ENCODE peak calls at places on chromosomes 7 and 10, in ten cellular contexts. Z, I, A, O, J, E, K, S, X and N are unnamed samples.

GRCh38 chr7:83040454-83040853 is 122.2 kb downstream of the PCLO start:
- DNase-seq in Z (no peak), I (no peak), A (no peak), O (no peak), J (no peak), E (no peak), K (no peak), S (no peak), X (peak; percentile 17), N (no peak)

GRCh38 chr10:15254808-15255655 is 86.5 kb upstream of the NMT2 start:
- DNase-seq in Z (no peak), I (no peak), A (no peak), O (no peak), J (no peak), E (no peak), K (no peak), S (peak; percentile 54), X (peak; percentile 52), N (no peak)

GRCh38 chr7:117127585-117128168 is 174.4 kb downstream of the ST7 start:
- DNase-seq in Z (no peak), I (no peak), A (no peak), O (peak; percentile 47), J (no peak), E (peak; percentile 23), K (peak; percentile 77), S (no peak), X (peak; percentile 68), N (peak; percentile 28)

GRCh38 chr7:28041508-28042314 is 138.9 kb downstream of the JAZF1 start:
- DNase-seq in Z (no peak), I (no peak), A (no peak), O (no peak), J (no peak), E (no peak), K (no peak), S (no peak), X (no peak), N (peak; percentile 37)

GRCh38 chr10:91590904-91591791 is 41.7 kb downstream of the PPP1R3C start:
- DNase-seq in Z (no peak), I (no peak), A (no peak), O (no peak), J (no peak), E (no peak), K (peak; percentile 78), S (no peak), X (no peak), N (no peak)

GRCh38 chr10:116961305-116962251 is 43.4 kb downstream of the SHTN1 start:
- DNase-seq in Z (no peak), I (no peak), A (no peak), O (no peak), J (no peak), E (no peak), K (no peak), S (no peak), X (no peak), N (no peak)

GRCh38 chr7:87598234-87599009 is 2.3 kb downstream of the ABCB1 start:
- DNase-seq in Z (no peak), I (no peak), A (no peak), O (no peak), J (no peak), E (no peak), K (no peak), S (no peak), X (no peak), N (no peak)

GRCh38 chr10:97547889-97548485 is 24.6 kb upstream of the ANKRD2 start:
- DNase-seq in Z (no peak), I (no peak), A (no peak), O (no peak), J (no peak), E (no peak), K (no peak), S (no peak), X (no peak), N (no peak)

GRCh38 chr10:48609899-48610584 is 5.2 kb upstream of the ARHGAP22 start:
- DNase-seq in Z (no peak), I (peak; percentile 54), A (peak; percentile 31), O (no peak), J (no peak), E (peak; percentile 63), K (no peak), S (no peak), X (no peak), N (no peak)

GRCh38 chr7:134936893-134937520 is 49.3 kb upstream of the AGBL3 start:
- DNase-seq in Z (no peak), I (no peak), A (no peak), O (no peak), J (no peak), E (no peak), K (no peak), S (no peak), X (peak; percentile 9), N (no peak)

GRCh38 chr10:67657775-67658174 is 38.2 kb downstream of the CTNNA3 start:
- DNase-seq in Z (no peak), I (no peak), A (peak; percentile 49), O (no peak), J (no peak), E (no peak), K (no peak), S (no peak), X (peak; percentile 55), N (no peak)

GRCh38 chr7:157552295-157552993 is 215.6 kb downstream of the DNAJB6 start:
- DNase-seq in Z (no peak), I (no peak), A (no peak), O (no peak), J (peak; percentile 34), E (no peak), K (no peak), S (peak; percentile 54), X (no peak), N (no peak)

GRCh38 chr7:113394856-113395255 is 276.5 kb upstream of the SMIM30 start:
- DNase-seq in Z (no peak), I (no peak), A (peak; percentile 66), O (no peak), J (no peak), E (no peak), K (no peak), S (no peak), X (peak; percentile 82), N (no peak)

GRCh38 chr10:80544316-80544953 is 6.7 kb downstream of the SH2D4B start:
- DNase-seq in Z (no peak), I (peak; percentile 60), A (peak; percentile 33), O (no peak), J (no peak), E (no peak), K (no peak), S (no peak), X (no peak), N (no peak)

GRCh38 chr10:95861401-95861800 is 46.4 kb upstream of the CC2D2B start:
- DNase-seq in Z (no peak), I (no peak), A (no peak), O (no peak), J (no peak), E (no peak), K (no peak), S (no peak), X (no peak), N (no peak)

GRCh38 chr10:95866448-95866842 is 41.3 kb upstream of the CC2D2B start:
- DNase-seq in Z (no peak), I (no peak), A (no peak), O (no peak), J (no peak), E (no peak), K (no peak), S (no peak), X (no peak), N (no peak)

GRCh38 chr10:95867866-95868265 is 39.9 kb upstream of the CC2D2B start:
- DNase-seq in Z (no peak), I (no peak), A (no peak), O (no peak), J (no peak), E (no peak), K (no peak), S (no peak), X (no peak), N (no peak)

GRCh38 chr10:95865814-95866447 is 41.8 kb upstream of the CC2D2B start:
- DNase-seq in Z (no peak), I (no peak), A (no peak), O (no peak), J (no peak), E (no peak), K (no peak), S (no peak), X (no peak), N (no peak)

GRCh38 chr10:95864906-95865813 is 42.6 kb upstream of the CC2D2B start:
- DNase-seq in Z (peak; percentile 78), I (no peak), A (no peak), O (no peak), J (no peak), E (peak; percentile 42), K (no peak), S (no peak), X (peak; percentile 82), N (peak; percentile 48)
- TF ChIP-seq POLR2AphosphoS5 in Z (no peak), I (no peak), A (no peak), O (no peak), J (no peak), E (no peak), K (no peak), S (no peak), X (no peak), N (no peak)

DNA sequence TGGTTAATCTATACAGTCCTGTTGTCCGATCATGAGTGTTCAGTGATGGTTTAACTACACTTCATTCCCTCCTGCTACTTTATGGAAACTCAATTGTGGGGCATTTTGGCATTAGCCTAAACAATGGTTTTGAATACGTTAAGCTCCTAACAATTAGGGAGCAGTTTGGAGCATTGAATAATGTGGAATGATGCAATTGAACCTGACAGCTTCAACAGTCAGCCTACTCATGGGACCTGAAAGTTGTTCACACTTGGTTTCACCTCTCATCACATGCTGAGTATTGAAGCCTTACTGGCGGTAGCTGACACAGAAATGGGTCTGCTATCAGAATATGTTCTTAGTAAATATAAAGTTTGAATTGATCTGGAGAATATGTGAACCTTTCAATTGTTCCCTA is 186.1 kb downstream of the MLLT10 start:
- DNase-seq in Z (no peak), I (no peak), A (no peak), O (no peak), J (no peak), E (no peak), K (no peak), S (no peak), X (peak; percentile 57), N (no peak)
- TF ChIP-seq POLR2AphosphoS5 in Z (no peak), I (no peak), A (no peak), O (no peak), J (no peak), E (no peak), K (no peak), S (no peak), X (no peak), N (no peak)

DNA sequence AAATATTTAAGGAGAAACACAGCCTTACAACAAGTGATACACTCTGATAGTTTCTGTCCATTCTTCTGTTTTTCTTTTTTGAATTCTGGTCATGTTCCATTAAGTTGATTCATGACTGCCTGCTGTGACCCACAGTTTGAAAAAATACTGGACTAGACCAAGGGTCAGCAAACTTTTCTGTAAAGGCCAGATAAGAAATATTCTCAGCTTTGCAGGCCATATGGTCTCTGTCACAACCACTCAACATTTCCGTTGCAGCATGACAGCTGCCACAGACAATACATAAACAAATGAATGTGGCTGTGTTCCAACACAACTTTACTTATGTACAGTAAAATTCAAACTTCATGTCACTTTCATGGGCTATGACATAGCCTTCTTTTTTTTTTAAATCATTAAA is 156.7 kb downstream of the PLXNA4 start:
- DNase-seq in Z (no peak), I (no peak), A (no peak), O (no peak), J (no peak), E (no peak), K (no peak), S (no peak), X (no peak), N (no peak)
- TF ChIP-seq POLR2AphosphoS5 in Z (no peak), I (no peak), A (no peak), O (no peak), J (no peak), E (no peak), K (no peak), S (no peak), X (no peak), N (no peak)

GRCh38 chr10:119165171-119166110 is at the start of gene SFXN4:
- DNase-seq in Z (peak; percentile 82), I (no peak), A (peak; percentile 79), O (peak; percentile 67), J (peak; percentile 62), E (peak; percentile 31), K (peak; percentile 89), S (peak; percentile 96), X (peak; percentile 67), N (peak; percentile 44)
- TF ChIP-seq POLR2AphosphoS5 in Z (peak; percentile 62), I (no peak), A (peak; percentile 62), O (peak; percentile 9), J (peak; percentile 77), E (peak; percentile 65), K (peak; percentile 90), S (peak; percentile 93), X (peak; percentile 55), N (peak; percentile 88)